ENCODE peak calls at places on chromosomes 16 and 17, in four cellular contexts. One of them, this sample, is unnamed.

GRCh38 chr17:59572301-59572924 is 7.0 kb downstream of the DHX40 start:
- DNase-seq in kidney: no peak
- DNase-seq in effector memory CD8-positive, alpha-beta T cell: no peak
- DNase-seq in anterior cingulate cortex: no peak
- DNase-seq in this sample: peak

GRCh38 chr16:27323781-27324561 is 10.2 kb downstream of the IL4R start:
- DNase-seq in anterior cingulate cortex: no peak
- DNase-seq in effector memory CD8-positive, alpha-beta T cell: no peak
- DNase-seq in kidney: peak
- DNase-seq in this sample: no peak

GRCh38 chr16:56961386-56961785 is 364 bp upstream of the CETP start:
- DNase-seq in kidney: no peak
- DNase-seq in anterior cingulate cortex: no peak
- DNase-seq in effector memory CD8-positive, alpha-beta T cell: no peak
- DNase-seq in this sample: no peak

GRCh38 chr16:3618782-3619166 is 7.4 kb upstream of the SLX4 start:
- DNase-seq in kidney: no peak
- DNase-seq in anterior cingulate cortex: no peak
- DNase-seq in effector memory CD8-positive, alpha-beta T cell: no peak
- DNase-seq in this sample: no peak

GRCh38 chr17:79064026-79064425 is 10.6 kb upstream of the ENGASE start:
- DNase-seq in effector memory CD8-positive, alpha-beta T cell: no peak
- DNase-seq in anterior cingulate cortex: no peak
- DNase-seq in kidney: no peak
- DNase-seq in this sample: no peak

GRCh38 chr17:42276359-42276608 is at the start of gene STAT5B:
- DNase-seq in effector memory CD8-positive, alpha-beta T cell: peak
- DNase-seq in anterior cingulate cortex: peak
- DNase-seq in kidney: peak
- DNase-seq in this sample: peak

GRCh38 chr17:56678249-56679144 is 85.0 kb downstream of the NOG start:
- DNase-seq in effector memory CD8-positive, alpha-beta T cell: no peak
- DNase-seq in anterior cingulate cortex: no peak
- DNase-seq in kidney: no peak
- DNase-seq in this sample: no peak

GRCh38 chr16:67663151-67663876 is 2.6 kb downstream of the PARD6A start:
- DNase-seq in anterior cingulate cortex: no peak
- DNase-seq in effector memory CD8-positive, alpha-beta T cell: no peak
- DNase-seq in kidney: peak
- DNase-seq in this sample: no peak

GRCh38 chr17:37392024-37392590 is 14.5 kb downstream of the ACACA start:
- DNase-seq in kidney: no peak
- DNase-seq in effector memory CD8-positive, alpha-beta T cell: no peak
- DNase-seq in anterior cingulate cortex: no peak
- DNase-seq in this sample: no peak

GRCh38 chr17:2571523-2572303 is 21.7 kb upstream of the PAFAH1B1 start:
- DNase-seq in effector memory CD8-positive, alpha-beta T cell: no peak
- DNase-seq in anterior cingulate cortex: no peak
- DNase-seq in kidney: no peak
- DNase-seq in this sample: no peak